ENCODE peak calls at places on chromosomes 3 and 15, in six cellular contexts. H is AG04450, U is BJ, C is retina, Q is islet precursor cell, B is bronchial epithelial cell. Y is an unnamed sample.

GRCh38 chr3:105542604-105543003 is 175.9 kb downstream of the ALCAM start:
- DNase-seq in C (no peak), B (no peak), H (no peak), Q (no peak), U (no peak), Y (no peak)

GRCh38 chr15:97966924-97967620 is 6.6 kb downstream of the ARRDC4 start:
- DNase-seq in H (no peak), Q (no peak), C (no peak), B (no peak), U (peak; percentile 54), Y (no peak)

GRCh38 chr3:24502690-24503089 is 8.0 kb upstream of the THRB start:
- DNase-seq in H (no peak), B (peak; percentile 74), C (no peak), U (no peak), Q (peak; percentile 69), Y (no peak)

GRCh38 chr15:64950888-64951287 is 38.8 kb downstream of the SPG21 start:
- DNase-seq in H (no peak), B (no peak), C (no peak), Q (no peak), U (no peak), Y (no peak)

GRCh38 chr3:58377168-58377567 is 44.5 kb downstream of the PXK start:
- DNase-seq in H (no peak), Q (no peak), B (no peak), C (no peak), U (no peak), Y (no peak)

GRCh38 chr3:195181781-195182469 is 89.0 kb downstream of the XXYLT1 start:
- DNase-seq in H (no peak), C (no peak), U (no peak), B (no peak), Q (no peak), Y (no peak)

GRCh38 chr3:178302966-178303930 is 233.0 kb upstream of the KCNMB2 start:
- DNase-seq in C (no peak), U (no peak), H (no peak), B (peak; percentile 17), Q (no peak), Y (no peak)

GRCh38 chr3:126908752-126909275 is 74.1 kb upstream of the PLXNA1 start:
- DNase-seq in H (no peak), B (no peak), C (no peak), Q (no peak), U (no peak), Y (peak; percentile 53)

GRCh38 chr15:47872208-47872607 is 154.9 kb downstream of the SEMA6D start:
- DNase-seq in B (no peak), Q (no peak), U (no peak), H (no peak), C (no peak), Y (no peak)

GRCh38 chr15:70357453-70357852 is 259.7 kb upstream of the TLE3 start:
- DNase-seq in C (no peak), B (no peak), Q (peak; percentile 34), U (no peak), H (no peak), Y (no peak)

Y was measured in ELF-1.